ENCODE peak calls at places on chromosomes 3 and 15, in seven cellular contexts. F is neural progenitor cell, X is fibroblast of lung, V is ascending aorta, P is IMR-90, C is esophagus squamous epithelium, N is GM23338. M is an unnamed sample.

GRCh38 chr3:64351713-64352595 is 126.7 kb upstream of the PRICKLE2 start:
- DNase-seq in X (no peak), N (no peak), C (no peak), V (no peak), F (peak; percentile 47), P (peak; percentile 54), M (no peak)

GRCh38 chr3:71389911-71390573 is 193.5 kb downstream of the FOXP1 start:
- DNase-seq in X (peak; percentile 87), V (no peak), P (peak; percentile 65), N (peak; percentile 71), C (no peak), F (peak; percentile 17), M (no peak)

GRCh38 chr15:53675832-53676231 is 83.6 kb downstream of the WDR72 start:
- DNase-seq in V (no peak), C (no peak), X (no peak), P (no peak), N (no peak), F (no peak), M (no peak)

GRCh38 chr15:76678766-76679165 is 226.4 kb downstream of the SCAPER start:
- DNase-seq in C (no peak), F (peak; percentile 12), N (no peak), X (no peak), V (no peak), P (peak; percentile 60), M (no peak)

GRCh38 chr3:168058482-168058881 is 37.2 kb downstream of the GOLIM4 start:
- DNase-seq in F (no peak), C (no peak), N (no peak), X (no peak), P (no peak), V (no peak), M (no peak)

GRCh38 chr3:134693226-134693625 is 42.4 kb upstream of the KY start:
- DNase-seq in N (no peak), P (no peak), F (no peak), C (no peak), X (no peak), V (no peak), M (no peak)

GRCh38 chr3:115286529-115287197 is 139.6 kb upstream of the ZBTB20 start:
- DNase-seq in V (no peak), C (no peak), N (no peak), X (no peak), F (no peak), P (no peak), M (no peak)

GRCh38 chr3:183514048-183514447 is 41.5 kb downstream of the KLHL6 start:
- DNase-seq in V (no peak), P (no peak), F (no peak), N (no peak), C (no peak), X (no peak), M (no peak)

GRCh38 chr15:40274350-40275274 is 8.3 kb downstream of the ANKRD63 start:
- DNase-seq in F (peak; percentile 92), V (peak; percentile 89), X (peak; percentile 87), C (peak; percentile 42), N (peak; percentile 96), P (peak; percentile 78), M (peak; percentile 66)

GRCh38 chr15:90190606-90191343 is 10.4 kb upstream of the SEMA4B start:
- DNase-seq in X (no peak), P (no peak), V (no peak), F (no peak), N (no peak), C (no peak), M (no peak)

GRCh38 chr15:75531041-75531450 is 48.1 kb downstream of the PTPN9 start:
- DNase-seq in X (peak; percentile 54), C (no peak), F (no peak), V (no peak), P (peak; percentile 40), N (no peak), M (peak; percentile 73)

GRCh38 chr15:74038707-74039655 is 43.4 kb downstream of the GOLGA6A start:
- DNase-seq in V (peak; percentile 66), X (peak; percentile 15), N (no peak), P (peak; percentile 77), F (no peak), C (no peak), M (no peak)

GRCh38 chr3:58899159-58899952 is 150.5 kb downstream of the CFAP20DC start:
- DNase-seq in F (no peak), X (no peak), P (no peak), V (no peak), N (no peak), C (no peak), M (no peak)

GRCh38 chr3:186149319-186149718 is 40.4 kb upstream of the ETV5 start:
- DNase-seq in P (no peak), C (no peak), X (no peak), N (no peak), V (peak; percentile 61), F (no peak), M (no peak)

GRCh38 chr15:42704492-42704926 is 32.4 kb downstream of the CDAN1 start:
- DNase-seq in X (peak; percentile 75), C (no peak), N (peak; percentile 92), F (peak; percentile 85), V (peak; percentile 84), P (peak; percentile 73), M (no peak)

GRCh38 chr15:41564286-41564959 is 5.4 kb downstream of the TYRO3 start:
- DNase-seq in C (no peak), N (peak; percentile 87), F (peak; percentile 75), V (no peak), X (peak; percentile 25), P (no peak), M (no peak)

GRCh38 chr15:51401872-51402517 is 60.5 kb downstream of the GLDN start:
- DNase-seq in N (peak; percentile 87), V (peak; percentile 63), F (peak; percentile 67), X (peak; percentile 50), P (peak; percentile 26), C (no peak), M (no peak)

GRCh38 chr15:101723874-101724674 is at the start of gene TARS3:
- DNase-seq in P (peak; percentile 80), V (peak; percentile 97), N (peak; percentile 93), F (peak; percentile 97), C (peak; percentile 54), X (peak; percentile 84), M (peak; percentile 92)
- TF ChIP-seq CTCF in P (peak; percentile 21), V (peak; percentile 25), N (no peak), F (peak; percentile 34), C (no peak), X (no peak), M (peak; percentile 58)

DNA sequence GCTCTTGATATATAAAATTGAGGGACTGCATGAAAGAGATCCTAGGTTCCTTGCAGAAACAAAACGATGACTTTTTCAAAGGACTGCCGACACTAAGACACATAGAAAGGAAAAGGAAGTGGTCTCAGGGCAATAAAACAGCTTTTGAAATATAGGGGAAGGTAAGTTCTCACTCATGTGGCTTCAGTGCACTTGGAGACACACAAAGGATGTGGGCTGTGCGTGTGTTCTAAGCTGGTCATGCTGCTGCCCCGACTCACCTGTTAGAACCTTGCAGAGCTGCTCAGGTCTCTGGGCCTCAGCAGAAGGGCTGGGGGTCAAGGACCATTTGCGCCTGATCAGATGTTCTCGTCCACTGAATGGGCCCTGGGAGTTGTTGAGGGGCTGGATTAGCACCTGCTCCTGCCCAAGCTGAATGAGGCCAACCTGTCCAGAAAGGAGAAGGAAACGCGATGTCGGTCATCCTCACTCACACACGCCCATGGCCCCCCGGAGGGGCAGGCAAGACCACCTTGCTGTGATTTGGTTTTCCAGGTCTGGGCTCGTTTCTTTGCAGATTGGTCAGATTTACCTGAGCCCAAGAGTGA is 11.1 kb downstream of the ADAMTS17 start:
- DNase-seq in P (no peak), N (no peak), X (no peak), F (no peak), C (no peak), V (no peak), M (no peak)
- H3K4me1 ChIP-seq in P (no peaks in the 10 kb centered on the region), N (no peaks in the 10 kb centered on the region), X (no peaks in the 10 kb centered on the region), F (no peaks in the 10 kb centered on the region), C (peaks cover 8% of the 10 kb centered on the region), V (no peaks in the 10 kb centered on the region), M (no peaks in the 10 kb centered on the region)

GRCh38 chr3:155972885-155973584 is 102.6 kb downstream of the GMPS start:
- DNase-seq in P (no peak), N (no peak), V (no peak), X (no peak), F (no peak), C (no peak), M (no peak)

GRCh38 chr3:155983834-155984474 is 113.5 kb downstream of the GMPS start:
- DNase-seq in V (no peak), N (peak; percentile 44), X (no peak), F (no peak), P (peak; percentile 30), C (no peak), M (no peak)

GRCh38 chr3:155979746-155980145 is 109.3 kb downstream of the GMPS start:
- DNase-seq in C (no peak), F (no peak), V (no peak), X (no peak), N (no peak), P (peak; percentile 61), M (no peak)

GRCh38 chr3:155981669-155982068 is 111.2 kb downstream of the GMPS start:
- DNase-seq in C (no peak), X (no peak), F (no peak), V (no peak), N (no peak), P (peak; percentile 13), M (no peak)

DNA sequence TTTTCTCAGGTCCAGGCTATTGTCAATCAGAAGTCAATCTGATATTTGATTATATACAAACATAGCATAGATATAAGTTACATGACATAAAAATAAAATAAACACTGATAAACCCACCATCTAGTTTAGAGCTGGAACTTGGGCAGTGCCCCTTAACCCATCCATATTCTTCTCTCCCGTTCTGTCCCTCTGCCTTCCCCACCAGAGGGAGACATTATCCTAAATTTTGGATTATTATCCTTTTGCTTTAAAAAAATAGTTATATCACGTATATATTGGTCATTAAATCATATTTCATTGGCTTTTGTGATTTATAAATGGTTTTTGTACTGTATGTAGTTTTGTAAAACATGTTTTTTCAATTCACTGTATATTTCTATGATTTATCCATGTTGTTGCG is 107.9 kb downstream of the GMPS start:
- DNase-seq in N (no peak), C (no peak), F (no peak), P (no peak), X (no peak), V (no peak), M (no peak)
- TF ChIP-seq CTCF in N (peak; percentile 72), C (no peak), F (peak; percentile 54), P (peak; percentile 28), X (peak; percentile 42), V (no peak), M (no peak)

DNA sequence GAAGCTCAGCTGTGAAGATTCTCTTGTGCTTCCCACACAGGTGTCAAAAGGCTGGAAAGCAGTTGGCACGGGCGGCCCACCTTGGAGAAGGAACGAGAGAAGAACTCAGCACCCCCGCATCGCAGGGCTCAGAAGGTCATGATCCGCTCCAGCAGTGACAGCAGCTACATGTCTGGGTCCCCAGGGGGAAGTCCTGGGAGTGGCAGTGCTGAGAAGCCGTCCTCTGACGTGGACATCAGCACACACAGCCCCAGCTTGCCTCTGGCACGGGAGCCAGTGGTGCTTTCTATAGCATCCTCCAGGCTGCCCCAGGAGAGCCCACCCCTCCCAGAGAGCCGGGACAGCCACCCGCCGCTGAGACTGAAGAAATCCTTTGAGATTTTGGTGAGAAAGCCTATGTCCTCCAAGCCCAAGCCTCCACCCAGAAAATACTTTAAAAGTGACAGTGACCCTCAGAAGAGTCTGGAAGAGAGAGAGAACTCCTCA is 31.4 kb downstream of the STARD5 start:
- DNase-seq in F (no peak), V (peak; percentile 60), X (no peak), P (no peak), N (no peak), C (no peak), M (no peak)
- H3K4me1 ChIP-seq in F (no peaks in the 10 kb centered on the region), V (no peaks in the 10 kb centered on the region), X (peaks cover 2% of the 10 kb centered on the region), P (no peaks in the 10 kb centered on the region), N (no peaks in the 10 kb centered on the region), C (no peaks in the 10 kb centered on the region), M (peaks cover 35% of the 10 kb centered on the region)

M was measured in tibial nerve.